ENCODE peak calls at places on chromosomes 3 and 15, in seven cellular contexts. A is omental fat pad, Z is Panc1, P is bronchial epithelial cell, J is tibial nerve, M is prostate gland, W is Peyer's patch. Q is an unnamed sample.

GRCh38 chr15:97037080-97037479 is 706.6 kb downstream of the NR2F2 start:
- DNase-seq in A (no peak), Z (no peak), P (no peak), J (no peak), M (no peak), W (no peak), Q (no peak)

GRCh38 chr3:27040674-27041073 is 328.5 kb downstream of the NEK10 start:
- DNase-seq in A (no peak), Z (no peak), P (peak), J (no peak), M (no peak), W (no peak), Q (no peak)

GRCh38 chr3:39409514-39410136 is 3.1 kb downstream of the RPSA start:
- DNase-seq in A (no peak), Z (no peak), P (no peak), J (no peak), M (no peak), W (no peak), Q (no peak)

GRCh38 chr3:151203053-151203420 is at the start of gene GPR171:
- DNase-seq in A (no peak), Z (no peak), P (no peak), J (no peak), M (no peak), W (no peak), Q (peak)

GRCh38 chr3:115100172-115100571 is 46.9 kb downstream of the ZBTB20 start:
- DNase-seq in A (no peak), Z (no peak), P (peak), J (peak), M (peak), W (no peak), Q (no peak)

GRCh38 chr3:106678657-106679390 is 698.4 kb upstream of the CCDC54 start:
- DNase-seq in A (no peak), Z (no peak), P (no peak), J (no peak), M (peak), W (no peak), Q (no peak)

GRCh38 chr15:76193934-76194333 is 117.3 kb downstream of the ETFA start:
- DNase-seq in A (no peak), Z (no peak), P (no peak), J (no peak), M (no peak), W (no peak), Q (no peak)

GRCh38 chr3:48686538-48687219 is 964 bp upstream of the NCKIPSD start:
- DNase-seq in A (no peak), Z (no peak), P (peak), J (no peak), M (no peak), W (no peak), Q (no peak)

GRCh38 chr15:80906159-80906775 is 83.4 kb downstream of the MESD start:
- DNase-seq in A (no peak), Z (no peak), P (peak), J (no peak), M (no peak), W (no peak), Q (no peak)

GRCh38 chr3:72123908-72124441 is 339.0 kb upstream of the PROK2 start:
- DNase-seq in A (no peak), Z (peak), P (peak), J (peak), M (peak), W (no peak), Q (no peak)

GRCh38 chr3:16323737-16324136 is 58.7 kb downstream of the OXNAD1 start:
- DNase-seq in A (no peak), Z (no peak), P (no peak), J (no peak), M (no peak), W (no peak), Q (no peak)

GRCh38 chr3:145266368-145266767 is 894.6 kb downstream of the PLOD2 start:
- DNase-seq in A (no peak), Z (no peak), P (no peak), J (no peak), M (no peak), W (no peak), Q (no peak)
- TF ChIP-seq CTCF in A (no peak), Z (no peak), P (no peak), J (no peak), M (no peak), W (no peak), Q (no peak)

GRCh38 chr3:62211675-62212429 is 161.5 kb downstream of the FEZF2 start:
- DNase-seq in A (no peak), Z (no peak), P (no peak), J (no peak), M (peak), W (no peak), Q (no peak)
- TF ChIP-seq CTCF in A (no peak), Z (peak), P (peak), J (no peak), M (no peak), W (no peak), Q (no peak)

GRCh38 chr3:53198256-53198977 is 37.4 kb downstream of the PRKCD start:
- DNase-seq in A (no peak), Z (no peak), P (no peak), J (no peak), M (no peak), W (no peak), Q (no peak)
- TF ChIP-seq CTCF in A (no peak), Z (peak), P (no peak), J (no peak), M (no peak), W (no peak), Q (no peak)

DNA sequence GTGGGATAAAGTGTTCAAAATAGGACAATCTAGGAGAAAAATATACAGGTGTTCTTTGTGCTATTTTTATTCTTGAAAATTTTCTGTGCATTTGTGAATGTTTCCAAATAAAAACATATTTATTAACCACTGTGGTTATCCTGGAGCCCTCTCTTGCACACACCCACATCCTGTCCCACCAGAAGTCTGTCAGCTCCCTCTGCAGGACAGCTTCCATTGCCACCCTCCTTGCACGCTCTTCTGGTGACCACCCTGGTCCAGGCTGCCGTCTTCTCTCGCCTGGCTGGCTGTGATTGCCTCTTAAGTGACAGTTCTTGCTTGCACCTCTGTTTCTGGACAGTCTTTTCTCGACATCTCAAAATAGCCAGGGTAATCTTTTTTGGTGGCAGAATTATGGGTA is 394.0 kb downstream of the LRTM1 start:
- DNase-seq in A (no peak), Z (no peak), P (no peak), J (no peak), M (no peak), W (no peak), Q (no peak)
- TF ChIP-seq CTCF in A (no peak), Z (no peak), P (no peak), J (no peak), M (no peak), W (no peak), Q (no peak)

GRCh38 chr15:42918047-42918446 is 2.5 kb downstream of the TTBK2 start:
- DNase-seq in A (no peak), Z (no peak), P (no peak), J (no peak), M (no peak), W (no peak), Q (no peak)

GRCh38 chr15:42919794-42920280 is 741 bp downstream of the TTBK2 start:
- DNase-seq in A (no peak), Z (no peak), P (peak), J (peak), M (peak), W (no peak), Q (no peak)

GRCh38 chr15:42921049-42921731 is 612 bp upstream of the TTBK2 start:
- DNase-seq in A (no peak), Z (no peak), P (peak), J (peak), M (peak), W (peak), Q (peak)

GRCh38 chr15:42919308-42919707 is 1.3 kb downstream of the TTBK2 start:
- DNase-seq in A (no peak), Z (no peak), P (peak), J (no peak), M (no peak), W (no peak), Q (no peak)

GRCh38 chr15:42920281-42921048 is at the start of gene TTBK2:
- DNase-seq in A (peak), Z (peak), P (peak), J (peak), M (peak), W (peak), Q (peak)
- TF ChIP-seq CTCF in A (no peak), Z (no peak), P (no peak), J (no peak), M (peak), W (peak), Q (no peak)

GRCh38 chr3:29144807-29145206 is 136.1 kb upstream of the RBMS3 start:
- DNase-seq in A (no peak), Z (no peak), P (peak), J (peak), M (peak), W (no peak), Q (no peak)
- TF ChIP-seq CTCF in A (no peak), Z (no peak), P (no peak), J (no peak), M (no peak), W (no peak), Q (no peak)

GRCh38 chr3:188058569-188059184 is 95.3 kb upstream of the LPP start:
- DNase-seq in A (no peak), Z (no peak), P (no peak), J (no peak), M (no peak), W (no peak), Q (no peak)

GRCh38 chr3:188059346-188059745 is 94.6 kb upstream of the LPP start:
- DNase-seq in A (no peak), Z (no peak), P (no peak), J (no peak), M (no peak), W (no peak), Q (no peak)

GRCh38 chr3:188064831-188065493 is 89.0 kb upstream of the LPP start:
- DNase-seq in A (no peak), Z (no peak), P (no peak), J (no peak), M (peak), W (no peak), Q (no peak)

GRCh38 chr3:188060436-188060835 is 93.5 kb upstream of the LPP start:
- DNase-seq in A (no peak), Z (no peak), P (no peak), J (no peak), M (no peak), W (no peak), Q (no peak)

GRCh38 chr3:188061133-188061532 is 92.8 kb upstream of the LPP start:
- DNase-seq in A (no peak), Z (no peak), P (peak), J (no peak), M (peak), W (no peak), Q (peak)
- TF ChIP-seq CTCF in A (no peak), Z (peak), P (peak), J (no peak), M (no peak), W (peak), Q (no peak)

GRCh38 chr3:4492240-4493007 is 724 bp upstream of the ITPR1 start:
- DNase-seq in A (no peak), Z (no peak), P (peak), J (peak), M (peak), W (peak), Q (peak)
- TF ChIP-seq CTCF in A (no peak), Z (no peak), P (peak), J (no peak), M (no peak), W (no peak), Q (no peak)

DNA sequence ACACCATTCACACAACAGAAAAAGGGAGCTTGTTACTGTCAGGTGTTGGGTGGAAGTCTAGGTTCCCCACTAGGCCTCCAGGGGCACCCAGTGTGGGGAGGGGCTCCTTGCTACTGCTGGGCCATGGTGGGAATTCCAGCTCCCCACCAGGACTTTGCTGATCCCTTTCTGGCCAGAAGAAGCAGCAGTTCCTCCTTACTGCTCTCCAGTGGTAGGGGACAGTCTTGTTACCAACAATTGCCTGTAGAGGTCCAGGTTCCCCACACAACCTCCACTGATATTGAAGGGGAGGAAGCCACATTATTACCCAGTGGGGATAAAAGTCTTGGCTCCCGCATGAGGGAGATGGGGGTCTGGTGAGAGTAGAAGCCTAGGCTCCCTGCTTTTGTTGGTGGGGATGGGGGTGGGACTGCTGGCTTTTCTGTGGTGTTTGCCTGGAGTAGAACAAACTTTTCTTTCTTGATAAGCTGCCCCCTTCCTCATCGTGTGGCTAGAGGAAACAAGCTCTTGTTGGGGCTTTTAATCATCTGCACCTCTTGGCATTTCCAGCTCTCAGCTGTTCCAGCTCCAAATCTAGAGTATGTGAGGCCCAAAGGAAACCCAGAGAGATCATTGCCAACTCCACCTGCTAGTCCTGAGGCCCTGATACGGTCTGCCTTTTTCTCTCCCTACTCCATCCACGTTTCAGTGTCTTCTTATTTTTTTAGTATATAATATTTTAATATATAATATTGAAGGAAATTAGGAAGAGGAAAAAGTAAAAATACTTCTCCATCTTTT is 824.2 kb downstream of the AGBL1 start:
- DNase-seq in A (no peak), Z (no peak), P (no peak), J (no peak), M (no peak), W (no peak), Q (no peak)
- TF ChIP-seq CTCF in A (no peak), Z (no peak), P (no peak), J (no peak), M (no peak), W (no peak), Q (no peak)

Q was measured in natural killer cell.